ENCODE peak calls at places on chromosomes 7 and 10, in ten cellular contexts. B is GM12892; A is Caki2; D is SHP77; I is activated CD4-positive, alpha-beta T cell treated with anti-CD3 and anti-CD28 coated beads for 1 hour; O is neural crest cell; N is stimulated activated CD4-positive, alpha-beta T cell treated with anti-CD3 and anti-CD28 coated beads, Interleukin-12 subunit alpha, Interleukin-12 subunit beta, amount 100 ng/mL, for 4 hours; K is fibroblast of gingiva; G is brain microvascular endothelial cell; Q is SW 1271. J is an unnamed sample.

GRCh38 chr7:7707756-7708310 is 10.6 kb downstream of the RPA3 start:
- DNase-seq in B (no peak), O (no peak), I (no peak), G (peak; percentile 50), N (no peak), A (no peak), Q (no peak), D (no peak), K (no peak), J (no peak)

GRCh38 chr7:46123-46829 is 146.1 kb upstream of the FAM20C start:
- DNase-seq in K (no peak), I (no peak), O (no peak), D (no peak), B (no peak), N (no peak), A (no peak), G (no peak), Q (no peak), J (peak; percentile 27)

GRCh38 chr7:33853361-33854062 is 51.8 kb upstream of the BMPER start:
- DNase-seq in B (no peak), G (peak; percentile 74), K (peak; percentile 74), N (no peak), I (no peak), Q (no peak), A (no peak), D (no peak), O (no peak), J (no peak)

GRCh38 chr7:130350945-130351663 is 6.5 kb downstream of the CPA5 start:
- DNase-seq in G (no peak), Q (no peak), N (no peak), K (no peak), B (peak; percentile 54), A (no peak), D (no peak), O (no peak), I (no peak), J (no peak)

GRCh38 chr10:95588025-95588424 is 26.9 kb upstream of the SORBS1 start:
- DNase-seq in B (no peak), A (no peak), I (no peak), O (no peak), D (no peak), G (no peak), N (no peak), Q (no peak), K (no peak), J (no peak)

GRCh38 chr10:90337316-90337715 is 520.5 kb downstream of the HTR7 start:
- DNase-seq in K (no peak), A (no peak), B (no peak), O (no peak), I (no peak), G (no peak), Q (no peak), D (no peak), N (no peak), J (no peak)

GRCh38 chr7:143934526-143935340 is at the start of gene OR2F2:
- DNase-seq in B (no peak), O (no peak), K (peak; percentile 70), N (no peak), A (no peak), Q (no peak), G (peak; percentile 76), I (no peak), D (no peak), J (no peak)

GRCh38 chr7:30843741-30844482 is 67.7 kb upstream of the AQP1 start:
- DNase-seq in O (no peak), G (no peak), A (no peak), D (no peak), N (no peak), K (no peak), Q (no peak), B (no peak), I (no peak), J (peak; percentile 8)

GRCh38 chr10:124033887-124034218 is 59.5 kb downstream of the CHST15 start:
- DNase-seq in O (no peak), G (no peak), D (no peak), B (no peak), N (no peak), A (no peak), K (no peak), I (no peak), Q (no peak), J (no peak)

GRCh38 chr10:24748214-24748613 is 24.5 kb upstream of the ARHGAP21 start:
- DNase-seq in A (no peak), N (no peak), D (no peak), K (no peak), G (no peak), B (no peak), Q (no peak), I (no peak), O (no peak), J (no peak)

GRCh38 chr10:124231188-124232135 is 138.1 kb upstream of the CHST15 start:
- DNase-seq in G (no peak), I (no peak), N (no peak), B (peak; percentile 26), A (no peak), K (no peak), O (no peak), D (no peak), Q (no peak), J (no peak)

GRCh38 chr10:28125701-28126100 is 126.8 kb upstream of the ODAD2 start:
- DNase-seq in N (no peak), Q (no peak), I (no peak), K (peak; percentile 62), D (no peak), B (no peak), G (peak; percentile 16), A (no peak), O (no peak), J (no peak)

GRCh38 chr7:96182424-96183158 is 139.3 kb downstream of the SLC25A13 start:
- DNase-seq in B (no peak), A (no peak), Q (no peak), N (no peak), I (no peak), D (no peak), G (no peak), K (no peak), O (no peak), J (no peak)

GRCh38 chr7:140640060-140640611 is 477 bp downstream of the DENND2A start:
- DNase-seq in G (no peak), N (peak; percentile 7), D (no peak), I (no peak), A (no peak), K (peak; percentile 29), O (peak; percentile 36), Q (no peak), B (peak; percentile 34), J (peak; percentile 65)

GRCh38 chr10:33334170-33334838 is at the start of gene NRP1:
- DNase-seq in Q (peak; percentile 62), K (no peak), G (peak; percentile 24), O (peak; percentile 36), I (no peak), D (no peak), B (peak; percentile 15), A (peak; percentile 69), N (peak; percentile 12), J (no peak)

GRCh38 chr10:77879065-77879464 is 47.5 kb downstream of the DLG5 start:
- DNase-seq in B (no peak), Q (no peak), D (no peak), O (no peak), A (no peak), I (no peak), G (no peak), N (no peak), K (no peak), J (no peak)

GRCh38 chr10:86545097-86545496 is 23.5 kb upstream of the WAPL start:
- DNase-seq in G (no peak), N (no peak), B (no peak), K (peak; percentile 23), Q (no peak), O (no peak), A (no peak), I (no peak), D (peak; percentile 37), J (no peak)

GRCh38 chr10:90884414-90884813 is 12.6 kb downstream of the RPP30 start:
- DNase-seq in N (no peak), Q (no peak), D (no peak), A (no peak), B (no peak), I (no peak), G (peak; percentile 17), K (peak; percentile 57), O (no peak), J (no peak)

GRCh38 chr7:18727094-18727870 is 231.7 kb downstream of the HDAC9 start:
- DNase-seq in N (no peak), B (no peak), O (no peak), D (no peak), I (no peak), A (no peak), Q (no peak), K (no peak), G (peak; percentile 0), J (no peak)

GRCh38 chr7:141872931-141873330 is 31.6 kb upstream of the PRSS37 start:
- DNase-seq in Q (no peak), B (no peak), D (no peak), N (no peak), G (no peak), O (no peak), K (no peak), I (no peak), A (no peak), J (no peak)

GRCh38 chr10:131764929-131765328 is 135.9 kb upstream of the PPP2R2D start:
- DNase-seq in N (no peak), O (no peak), G (no peak), B (no peak), I (no peak), D (no peak), Q (no peak), A (no peak), K (no peak), J (no peak)

GRCh38 chr7:28046035-28046434 is 134.6 kb downstream of the JAZF1 start:
- DNase-seq in Q (no peak), B (no peak), O (no peak), D (no peak), G (no peak), A (no peak), I (no peak), N (no peak), K (no peak), J (no peak)

GRCh38 chr7:47852330-47853245 is 95.7 kb downstream of the PKD1L1 start:
- DNase-seq in A (no peak), D (no peak), I (no peak), K (no peak), Q (no peak), O (no peak), N (no peak), B (no peak), G (no peak), J (no peak)

GRCh38 chr10:124894569-124895215 is 47.2 kb upstream of the ZRANB1 start:
- DNase-seq in B (no peak), A (no peak), Q (no peak), G (no peak), N (no peak), I (no peak), K (no peak), D (no peak), O (no peak), J (no peak)

GRCh38 chr10:80579849-80580645 is 42.3 kb downstream of the SH2D4B start:
- DNase-seq in K (no peak), N (no peak), D (no peak), G (no peak), I (no peak), B (no peak), Q (no peak), A (no peak), O (no peak), J (peak; percentile 6)

GRCh38 chr7:120502132-120502531 is 229.2 kb downstream of the KCND2 start:
- DNase-seq in G (no peak), K (no peak), O (no peak), Q (no peak), I (no peak), D (no peak), N (no peak), A (no peak), B (no peak), J (no peak)

J was measured in mesothelial cell of epicardium.